ENCODE peak calls at places on chromosomes 2 and 18, in four cellular contexts. K is EH, H is fibroblast of mammary gland, C is A549. D is an unnamed sample.

GRCh38 chr18:13502585-13502984 is 223.8 kb downstream of the FAM210A start:
- DNase-seq in K (no peak), C (no peak), H (no peak), D (no peak)

GRCh38 chr2:48719480-48720177 is 35.9 kb downstream of the LHCGR start:
- DNase-seq in K (no peak), C (no peak), H (no peak), D (no peak)

GRCh38 chr2:218180728-218181127 is 14.0 kb upstream of the CXCR1 start:
- DNase-seq in C (no peak), H (peak), K (peak), D (no peak)

GRCh38 chr18:12711446-12711845 is 8.6 kb downstream of the PSMG2 start:
- DNase-seq in K (no peak), C (no peak), H (no peak), D (no peak)

GRCh38 chr2:169361706-169362345 is 508 bp downstream of the LRP2 start:
- DNase-seq in H (no peak), C (peak), K (no peak), D (no peak)

GRCh38 chr2:211990335-211990734 is 548.3 kb downstream of the ERBB4 start:
- DNase-seq in H (no peak), C (no peak), K (no peak), D (no peak)

GRCh38 chr2:112243233-112243632 is 11.6 kb downstream of the ZC3H8 start:
- DNase-seq in C (no peak), K (no peak), H (no peak), D (no peak)

GRCh38 chr2:49621014-49621413 is 466.7 kb upstream of the FSHR start:
- DNase-seq in C (no peak), K (no peak), H (no peak), D (no peak)

GRCh38 chr2:1743396-1744150 is 742 bp downstream of the PXDN start:
- DNase-seq in C (no peak), H (peak), K (peak), D (no peak)

GRCh38 chr2:205060269-205060668 is 515.0 kb downstream of the PARD3B start:
- DNase-seq in H (peak), K (peak), C (peak), D (no peak)

GRCh38 chr2:84781942-84782716 is 98.8 kb downstream of the TRABD2A start:
- DNase-seq in H (no peak), K (no peak), C (no peak), D (no peak)

GRCh38 chr18:44458777-44459176 is 221.9 kb upstream of the SETBP1 start:
- DNase-seq in K (peak), H (peak), C (no peak), D (peak)

GRCh38 chr2:98806266-98806697 is 75.3 kb upstream of the MGAT4A start:
- DNase-seq in H (no peak), K (peak), C (no peak), D (no peak)

GRCh38 chr2:96233880-96234316 is 25.3 kb upstream of the STARD7 start:
- DNase-seq in C (no peak), K (no peak), H (no peak), D (no peak)

GRCh38 chr2:178807227-178808008 is at the start of gene TTN:
- DNase-seq in H (no peak), C (no peak), K (no peak), D (no peak)

GRCh38 chr18:35504996-35505395 is 7.2 kb upstream of the INO80C start:
- DNase-seq in K (no peak), H (no peak), C (no peak), D (no peak)

GRCh38 chr2:54763636-54764291 is 40.3 kb downstream of the EML6 start:
- DNase-seq in H (no peak), C (peak), K (no peak), D (peak)